ENCODE peak calls at places on chromosomes 1 and 21, in nine cellular contexts. B is activated CD8-positive, alpha-beta memory T cell treated with anti-CD3 and anti-CD28 coated beads, Interleukin-2, amount 50 U/mL, for 4 hours; C is left ventricle myocardium inferior; W is transverse colon; R is lower leg skin; Y is dorsolateral prefrontal cortex; S is GM04504; U is cardiac fibroblast; I is EL. V is an unnamed sample.

GRCh38 chr1:114094303-114094663 is 59.4 kb downstream of the SYT6 start:
- DNase-seq in R (no peak), W (no peak), B (no peak), Y (no peak), C (no peak), I (peak), S (peak), U (no peak), V (no peak)

GRCh38 chr21:42652527-42653491 is 612 bp upstream of the PDE9A start:
- DNase-seq in R (no peak), U (peak), W (peak), S (no peak), Y (peak), B (no peak), I (peak), C (peak), V (peak)

GRCh38 chr1:228349701-228350171 is 56.9 kb downstream of the TRIM11 start:
- DNase-seq in B (peak), Y (peak), S (no peak), U (no peak), R (peak), W (no peak), C (peak), I (no peak), V (no peak)

GRCh38 chr1:175935566-175936115 is 192.2 kb upstream of the TNR start:
- DNase-seq in R (no peak), B (no peak), S (no peak), I (no peak), W (no peak), U (no peak), Y (no peak), C (no peak), V (no peak)

GRCh38 chr1:18010408-18010807 is 97.2 kb upstream of the IGSF21 start:
- DNase-seq in Y (no peak), U (no peak), B (no peak), I (no peak), S (no peak), W (no peak), C (no peak), R (no peak), V (no peak)

GRCh38 chr1:204853446-204853845 is 17.2 kb upstream of the NFASC start:
- DNase-seq in B (no peak), C (no peak), I (no peak), S (no peak), W (no peak), Y (no peak), R (no peak), U (no peak), V (no peak)

GRCh38 chr1:177914603-177915002 is 55.3 kb downstream of the SEC16B start:
- DNase-seq in U (peak), B (no peak), Y (no peak), I (peak), W (no peak), R (no peak), C (no peak), S (no peak), V (no peak)

GRCh38 chr1:230768903-230769570 is 21.8 kb downstream of the CAPN9 start:
- DNase-seq in W (no peak), U (peak), Y (no peak), R (no peak), I (peak), S (peak), B (no peak), C (no peak), V (no peak)

GRCh38 chr21:35273331-35273730 is 224.2 kb upstream of the RUNX1 start:
- DNase-seq in R (no peak), U (no peak), I (no peak), S (no peak), Y (no peak), C (no peak), B (no peak), W (peak), V (no peak)

GRCh38 chr21:30988706-30989105 is 49.6 kb downstream of the KRTAP19-8 start:
- DNase-seq in Y (no peak), C (no peak), W (no peak), I (no peak), R (no peak), S (no peak), B (no peak), U (no peak), V (peak)